ENCODE peak calls at places on chromosomes 16 and 17, in six cellular contexts. O is gastrocnemius medialis; U is pancreas; Q is CD8-positive, alpha-beta T cell; K is cardiac muscle cell; I is tibial nerve. E is an unnamed sample.

GRCh38 chr16:58614212-58614611 is 15.4 kb downstream of the CNOT1 start:
- DNase-seq in Q (no peak), O (no peak), U (no peak), I (no peak), K (peak; percentile 62), E (no peak)

GRCh38 chr16:73095885-73096341 is 48.0 kb upstream of the ZFHX3 start:
- DNase-seq in U (no peak), I (no peak), Q (no peak), O (no peak), K (peak; percentile 52), E (no peak)

GRCh38 chr17:47315451-47316266 is 8.1 kb upstream of the EFCAB13 start:
- DNase-seq in I (peak; percentile 64), O (no peak), K (peak; percentile 90), Q (no peak), U (no peak), E (no peak)

GRCh38 chr17:74491645-74492044 is 25.2 kb downstream of the CD300A start:
- DNase-seq in O (no peak), Q (no peak), U (no peak), K (no peak), I (no peak), E (no peak)

GRCh38 chr16:50430076-50430475 is 61.3 kb upstream of the BRD7 start:
- DNase-seq in U (no peak), K (no peak), I (no peak), O (no peak), Q (no peak), E (no peak)

GRCh38 chr17:34797724-34798123 is 163.5 kb downstream of the CCT6B start:
- DNase-seq in I (no peak), O (no peak), U (no peak), K (peak; percentile 33), Q (no peak), E (peak; percentile 63)

GRCh38 chr16:27748868-27749546 is 199.1 kb downstream of the KATNIP start:
- DNase-seq in I (peak; percentile 43), U (no peak), K (peak; percentile 66), Q (no peak), O (no peak), E (peak; percentile 56)

GRCh38 chr17:50627782-50628601 is 6.7 kb upstream of the ABCC3 start:
- DNase-seq in K (peak; percentile 27), U (peak; percentile 82), Q (no peak), I (no peak), O (no peak), E (peak; percentile 97)

GRCh38 chr17:48905987-48906515 is 2.2 kb upstream of the UBE2Z start:
- DNase-seq in O (no peak), I (no peak), Q (no peak), U (no peak), K (no peak), E (no peak)

GRCh38 chr17:79534111-79534510 is 76.7 kb downstream of the RBFOX3 start:
- DNase-seq in K (no peak), U (no peak), I (no peak), Q (no peak), O (no peak), E (no peak)

GRCh38 chr17:37079735-37080134 is 131.0 kb downstream of the AATF start:
- DNase-seq in Q (no peak), I (no peak), O (no peak), U (no peak), K (peak; percentile 69), E (peak; percentile 14)

GRCh38 chr17:81398855-81399451 is 3.7 kb downstream of the BAHCC1 start:
- DNase-seq in Q (no peak), K (peak; percentile 46), I (no peak), U (peak; percentile 66), O (no peak), E (no peak)

DNA sequence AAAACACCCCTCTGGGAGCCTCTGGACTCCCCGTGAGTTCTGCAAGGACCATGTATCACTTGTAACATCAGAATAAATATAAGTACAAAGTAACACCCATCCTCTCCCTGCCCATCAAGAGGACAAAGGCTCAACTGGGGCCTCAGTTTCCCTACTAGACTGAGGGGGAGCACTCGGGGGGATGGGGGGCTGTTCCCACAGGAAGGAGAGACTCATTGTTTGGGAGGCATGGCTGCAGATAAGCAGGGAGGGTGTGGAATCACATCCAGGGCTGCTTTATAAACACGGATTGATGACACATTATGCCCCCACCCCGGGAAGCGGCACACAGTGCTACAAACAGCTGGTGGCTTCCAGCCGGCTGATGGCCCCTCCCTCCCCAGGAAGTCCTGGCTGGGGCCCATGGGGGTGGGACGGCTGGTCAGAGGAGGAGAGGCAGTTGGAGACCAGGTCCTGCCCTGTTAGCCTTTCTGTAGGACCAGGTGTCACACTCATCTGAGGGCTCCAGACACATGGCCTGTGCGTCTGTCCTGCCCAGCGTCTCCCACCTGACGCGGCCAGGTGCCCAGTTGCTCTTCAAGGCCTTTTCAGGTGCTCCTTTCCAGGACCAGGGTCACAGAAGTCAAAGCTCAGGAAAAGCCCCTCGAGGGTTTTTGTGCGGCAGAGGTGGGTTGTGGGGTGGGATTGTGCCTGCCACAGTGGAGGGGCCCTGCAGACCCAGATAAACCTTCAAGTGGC is 1.3 kb upstream of the MPG start:
- DNase-seq in O (peak; percentile 58), K (peak; percentile 79), I (peak; percentile 72), U (peak; percentile 80), Q (no peak), E (no peak)
- H3K4me3 ChIP-seq in O (peak overlapping the region; percentile 77), K (no peak overlapping the region), I (peak overlapping the region; percentile 85), U (no peak overlapping the region), Q (peak overlapping the region; percentile 68), E (peak overlapping the region; percentile 84)

DNA sequence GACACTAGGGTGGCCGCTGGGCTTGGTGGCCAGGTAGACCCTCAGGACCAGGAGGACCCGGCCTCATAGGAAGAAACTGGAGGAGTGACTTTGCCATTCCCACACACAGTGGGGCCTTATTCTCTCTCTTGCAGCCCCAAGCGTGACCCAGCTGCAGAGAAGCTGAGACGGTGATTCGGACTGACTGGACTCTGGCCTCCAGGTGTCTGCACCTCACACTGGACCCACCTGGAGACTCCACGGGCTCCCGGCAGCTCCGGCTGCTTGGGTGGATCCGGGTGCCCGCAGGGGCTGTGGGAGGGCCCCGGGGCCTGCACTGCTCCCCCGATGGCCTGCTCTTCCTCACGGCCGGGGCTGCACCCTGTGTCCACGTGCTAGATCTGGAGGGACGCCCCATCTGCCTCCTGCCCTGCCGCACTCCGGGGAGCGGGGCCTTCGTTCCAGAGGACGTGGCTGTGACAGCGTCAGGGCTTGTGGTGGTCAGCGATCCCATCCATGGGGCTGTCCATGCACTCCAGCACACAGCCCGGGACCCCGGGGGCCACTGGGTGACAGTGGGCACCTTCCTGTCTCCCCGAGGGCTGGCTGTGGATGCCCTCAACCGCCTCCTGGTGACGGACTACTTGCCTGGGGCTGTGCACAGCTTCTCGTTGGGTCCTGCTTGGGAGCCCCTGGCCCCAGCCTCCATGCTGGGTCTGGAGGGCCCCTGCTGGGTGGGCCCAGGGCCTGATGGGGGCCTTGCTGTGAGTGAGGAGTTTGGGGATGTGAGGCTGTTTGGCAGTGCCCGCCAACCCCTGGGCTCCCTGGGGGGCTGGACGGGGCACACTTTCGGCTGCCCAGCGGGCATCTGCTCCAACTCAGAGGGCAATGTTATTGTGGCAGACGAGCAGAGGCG is 804 bp downstream of the NHLRC4 start:
- DNase-seq in I (no peak), O (no peak), U (no peak), K (no peak), Q (no peak), E (no peak)
- H3K4me1 ChIP-seq in I (peaks cover 24% of the 10 kb centered on the region), O (peaks cover 22% of the 10 kb centered on the region), U (no peaks in the 10 kb centered on the region), K (peaks cover 32% of the 10 kb centered on the region), Q (peaks cover 44% of the 10 kb centered on the region), E (peaks cover 9% of the 10 kb centered on the region)

GRCh38 chr17:39450051-39450450 is 1.0 kb downstream of the MED1 start:
- DNase-seq in Q (no peak), K (no peak), O (no peak), I (no peak), U (no peak), E (peak; percentile 20)
- H3K4me3 ChIP-seq in Q (no peak overlapping the region), K (peak overlapping the region; percentile 76), O (peak overlapping the region; percentile 78), I (peak overlapping the region; percentile 44), U (no peak overlapping the region), E (peak overlapping the region; percentile 83)

GRCh38 chr16:25010542-25010941 is 4.6 kb downstream of the ARHGAP17 start:
- DNase-seq in I (no peak), U (no peak), K (no peak), O (no peak), Q (no peak), E (no peak)

GRCh38 chr16:25011891-25012499 is 3.2 kb downstream of the ARHGAP17 start:
- DNase-seq in I (no peak), K (no peak), U (no peak), Q (no peak), O (no peak), E (no peak)

GRCh38 chr16:25007284-25007984 is 7.7 kb downstream of the ARHGAP17 start:
- DNase-seq in I (no peak), O (no peak), U (no peak), Q (no peak), K (peak; percentile 88), E (no peak)

GRCh38 chr16:25012525-25012991 is 2.6 kb downstream of the ARHGAP17 start:
- DNase-seq in Q (no peak), O (no peak), U (no peak), K (peak; percentile 52), I (peak; percentile 27), E (peak; percentile 24)

GRCh38 chr16:25009822-25010221 is 5.3 kb downstream of the ARHGAP17 start:
- DNase-seq in O (no peak), Q (no peak), K (peak; percentile 48), U (no peak), I (no peak), E (no peak)
- H3K4me1 ChIP-seq in O (peaks cover 81% of the 10 kb centered on the region), Q (peaks cover 38% of the 10 kb centered on the region), K (no peaks in the 10 kb centered on the region), U (peaks cover 23% of the 10 kb centered on the region), I (peaks cover 63% of the 10 kb centered on the region), E (peaks cover 49% of the 10 kb centered on the region)

GRCh38 chr16:2039286-2040030 is 8.2 kb downstream of the NTHL1 start:
- DNase-seq in U (peak; percentile 81), O (peak; percentile 40), Q (no peak), K (peak; percentile 77), I (peak; percentile 70), E (peak; percentile 57)
- H3K4me3 ChIP-seq in U (no peak overlapping the region), O (no peak overlapping the region), Q (no peak overlapping the region), K (no peak overlapping the region), I (no peak overlapping the region), E (no peak overlapping the region)

GRCh38 chr16:12287796-12288536 is 311.4 kb downstream of the SNX29 start:
- DNase-seq in Q (no peak), I (no peak), K (no peak), O (no peak), U (no peak), E (no peak)

GRCh38 chr16:12289175-12290063 is 312.9 kb downstream of the SNX29 start:
- DNase-seq in K (no peak), Q (no peak), I (no peak), U (no peak), O (no peak), E (no peak)

GRCh38 chr16:12290868-12291267 is 314.3 kb downstream of the SNX29 start:
- DNase-seq in O (no peak), I (no peak), K (no peak), Q (no peak), U (no peak), E (no peak)

GRCh38 chr16:12290165-12290564 is 313.6 kb downstream of the SNX29 start:
- DNase-seq in I (no peak), O (no peak), Q (no peak), K (no peak), U (no peak), E (no peak)

GRCh38 chr16:12288537-12289174 is 312.1 kb downstream of the SNX29 start:
- DNase-seq in I (no peak), K (no peak), U (no peak), O (no peak), Q (no peak), E (no peak)
- H3K4me1 ChIP-seq in I (no peaks in the 10 kb centered on the region), K (no peaks in the 10 kb centered on the region), U (no peaks in the 10 kb centered on the region), O (no peaks in the 10 kb centered on the region), Q (no peaks in the 10 kb centered on the region), E (no peaks in the 10 kb centered on the region)

E was measured in Caco-2.